ENCODE peak calls at places on chromosome 16, in ten cellular contexts. X is astrocyte of the spinal cord, B is uterus, K is body of pancreas, T is RWPE1, H is pancreas, M is HS-5, C is immature natural killer cell, S is midbrain, I is endothelial cell of umbilical vein. Y is an unnamed sample.

GRCh38 chr16:6642271-6642670 is 690.4 kb upstream of the RBFOX1 start:
- DNase-seq in H (no peak), X (no peak), C (no peak), K (no peak), B (no peak), I (no peak), M (no peak), T (no peak), S (no peak), Y (no peak)

GRCh38 chr16:68676113-68676860 is 31.2 kb downstream of the CDH3 start:
- DNase-seq in T (no peak), B (no peak), X (no peak), H (no peak), C (no peak), K (no peak), I (no peak), S (no peak), M (no peak), Y (no peak)

GRCh38 chr16:568401-569258 is 1.1 kb upstream of the PIGQ start:
- DNase-seq in X (no peak), T (no peak), C (no peak), M (no peak), K (no peak), B (no peak), I (no peak), H (no peak), S (no peak), Y (no peak)

GRCh38 chr16:3058173-3059030 is 7.0 kb upstream of the IL32 start:
- DNase-seq in K (peak), X (peak), S (peak), M (no peak), C (no peak), T (no peak), H (peak), B (no peak), I (no peak), Y (no peak)

GRCh38 chr16:87945351-87946042 is 5.7 kb upstream of the BANP start:
- DNase-seq in C (no peak), I (peak), X (peak), K (peak), T (peak), M (no peak), S (peak), B (peak), H (peak), Y (no peak)

GRCh38 chr16:69477546-69477945 is 53.1 kb downstream of the CYB5B start:
- DNase-seq in S (no peak), X (no peak), C (no peak), B (no peak), I (peak), M (no peak), T (no peak), H (no peak), K (no peak), Y (no peak)

GRCh38 chr16:88855736-88856121 is 1.0 kb downstream of the GALNS start:
- DNase-seq in S (no peak), H (no peak), K (no peak), T (no peak), C (no peak), M (no peak), I (no peak), B (peak), X (no peak), Y (no peak)

GRCh38 chr16:48182979-48183537 is 27.3 kb upstream of the ABCC12 start:
- DNase-seq in B (no peak), C (no peak), X (no peak), I (no peak), H (no peak), S (no peak), T (no peak), M (no peak), K (no peak), Y (no peak)

GRCh38 chr16:53369921-53370320 is 64.3 kb upstream of the RBL2 start:
- DNase-seq in S (no peak), T (no peak), K (no peak), H (no peak), M (no peak), I (no peak), X (no peak), C (no peak), B (no peak), Y (no peak)